ENCODE peak calls at places on chromosomes 16 and 17, in ten cellular contexts. Q is lower lobe of right lung, F is heart right ventricle, M is WERI-Rb-1, T is NT2/D1, L is neural progenitor cell, H is A549, A is cardiac muscle cell, I is H1, E is Peyer's patch. B is an unnamed sample.

GRCh38 chr17:32136856-32137255 is 5.4 kb upstream of the RHOT1 start:
- DNase-seq in Q (no peak), F (no peak), M (no peak), T (no peak), L (no peak), H (no peak), A (peak), I (no peak), E (peak), B (no peak)

GRCh38 chr16:73122604-73123386 is 74.9 kb upstream of the ZFHX3 start:
- DNase-seq in Q (peak), F (peak), M (no peak), T (no peak), L (no peak), H (no peak), A (no peak), I (no peak), E (no peak), B (no peak)

GRCh38 chr16:53058882-53059281 is 4.1 kb downstream of the CHD9 start:
- DNase-seq in Q (no peak), F (no peak), M (no peak), T (no peak), L (no peak), H (no peak), A (no peak), I (no peak), E (no peak), B (no peak)

GRCh38 chr17:39400547-39401411 is 647 bp downstream of the FBXL20 start:
- DNase-seq in Q (peak), F (peak), M (peak), T (no peak), L (no peak), H (no peak), A (no peak), I (no peak), E (no peak), B (no peak)

GRCh38 chr17:10797848-10798328 is 6.0 kb downstream of the TMEM238L start:
- DNase-seq in Q (no peak), F (no peak), M (no peak), T (no peak), L (no peak), H (no peak), A (no peak), I (no peak), E (peak), B (no peak)

GRCh38 chr16:55900616-55901393 is 25.6 kb upstream of the CES5A start:
- DNase-seq in Q (no peak), F (no peak), M (no peak), T (no peak), L (no peak), H (no peak), A (no peak), I (no peak), E (no peak), B (no peak)

GRCh38 chr16:70638814-70639792 is 7.3 kb upstream of the IL34 start:
- DNase-seq in Q (no peak), F (no peak), M (no peak), T (no peak), L (no peak), H (no peak), A (no peak), I (no peak), E (no peak), B (peak)

GRCh38 chr17:8005951-8006730 is 3.7 kb downstream of the GUCY2D start:
- DNase-seq in Q (no peak), F (no peak), M (no peak), T (no peak), L (no peak), H (no peak), A (no peak), I (no peak), E (no peak), B (no peak)

GRCh38 chr17:82105882-82106696 is 8.1 kb upstream of the FASN start:
- DNase-seq in Q (peak), F (peak), M (peak), T (peak), L (peak), H (peak), A (peak), I (peak), E (peak), B (no peak)

GRCh38 chr16:49510676-49511305 is 137.2 kb downstream of the C16orf78 start:
- DNase-seq in Q (peak), F (no peak), M (no peak), T (no peak), L (no peak), H (no peak), A (no peak), I (no peak), E (no peak), B (no peak)

GRCh38 chr17:41864837-41865595 is at the start of gene KLHL11:
- DNase-seq in Q (peak), F (peak), M (peak), T (peak), L (peak), H (peak), A (peak), I (peak), E (peak), B (peak)

GRCh38 chr16:3761375-3762079 is 44.2 kb upstream of the TRAP1 start:
- DNase-seq in Q (no peak), F (no peak), M (no peak), T (no peak), L (no peak), H (no peak), A (no peak), I (no peak), E (no peak), B (no peak)

GRCh38 chr16:29983420-29984136 is 9.9 kb downstream of the TAOK2 start:
- DNase-seq in Q (peak), F (no peak), M (no peak), T (no peak), L (no peak), H (no peak), A (no peak), I (no peak), E (peak), B (no peak)

GRCh38 chr16:86566966-86567700 is 504 bp downstream of the FOXC2 start:
- DNase-seq in Q (no peak), F (no peak), M (no peak), T (no peak), L (peak), H (no peak), A (peak), I (peak), E (no peak), B (no peak)

GRCh38 chr17:36468903-36469635 is 17.4 kb upstream of the ZNHIT3 start:
- DNase-seq in Q (no peak), F (no peak), M (peak), T (no peak), L (peak), H (no peak), A (no peak), I (no peak), E (no peak), B (no peak)

GRCh38 chr16:85140455-85141012 is 28.3 kb upstream of the CIBAR2 start:
- DNase-seq in Q (no peak), F (no peak), M (no peak), T (no peak), L (no peak), H (no peak), A (no peak), I (no peak), E (no peak), B (no peak)

GRCh38 chr17:33664116-33664840 is 371.2 kb upstream of the ASIC2 start:
- DNase-seq in Q (no peak), F (no peak), M (no peak), T (no peak), L (no peak), H (no peak), A (no peak), I (no peak), E (no peak), B (no peak)

GRCh38 chr16:68844211-68844564 is 857 bp downstream of the TANGO6 start:
- DNase-seq in Q (no peak), F (no peak), M (no peak), T (no peak), L (no peak), H (peak), A (no peak), I (no peak), E (no peak), B (no peak)

GRCh38 chr16:11139624-11140375 is 116.2 kb downstream of the SOCS1 start:
- DNase-seq in Q (no peak), F (no peak), M (no peak), T (no peak), L (peak), H (no peak), A (no peak), I (no peak), E (peak), B (no peak)

GRCh38 chr17:4497101-4497824 is 1.4 kb upstream of the SPNS2 start:
- DNase-seq in Q (no peak), F (no peak), M (peak), T (no peak), L (no peak), H (peak), A (no peak), I (no peak), E (no peak), B (no peak)

GRCh38 chr17:82684207-82684903 is 14.1 kb downstream of the RAB40B start:
- DNase-seq in Q (no peak), F (no peak), M (no peak), T (no peak), L (no peak), H (peak), A (no peak), I (no peak), E (peak), B (no peak)

GRCh38 chr16:28845173-28846079 is 722 bp downstream of the TUFM start:
- DNase-seq in Q (no peak), F (no peak), M (no peak), T (no peak), L (peak), H (peak), A (peak), I (no peak), E (no peak), B (no peak)

GRCh38 chr17:14061666-14062560 is 7.4 kb upstream of the COX10 start:
- DNase-seq in Q (no peak), F (no peak), M (no peak), T (no peak), L (no peak), H (no peak), A (no peak), I (no peak), E (no peak), B (peak)

GRCh38 chr17:1455291-1455747 is 713 bp downstream of the CRK start:
- DNase-seq in Q (peak), F (peak), M (peak), T (peak), L (peak), H (peak), A (peak), I (peak), E (peak), B (no peak)

GRCh38 chr17:34146440-34147043 is 108.5 kb upstream of the CCL2 start:
- DNase-seq in Q (peak), F (peak), M (peak), T (peak), L (peak), H (peak), A (peak), I (peak), E (peak), B (no peak)

GRCh38 chr16:83002351-83003334 is 375.9 kb downstream of the CDH13 start:
- DNase-seq in Q (no peak), F (no peak), M (no peak), T (no peak), L (no peak), H (no peak), A (no peak), I (no peak), E (no peak), B (no peak)

DNA sequence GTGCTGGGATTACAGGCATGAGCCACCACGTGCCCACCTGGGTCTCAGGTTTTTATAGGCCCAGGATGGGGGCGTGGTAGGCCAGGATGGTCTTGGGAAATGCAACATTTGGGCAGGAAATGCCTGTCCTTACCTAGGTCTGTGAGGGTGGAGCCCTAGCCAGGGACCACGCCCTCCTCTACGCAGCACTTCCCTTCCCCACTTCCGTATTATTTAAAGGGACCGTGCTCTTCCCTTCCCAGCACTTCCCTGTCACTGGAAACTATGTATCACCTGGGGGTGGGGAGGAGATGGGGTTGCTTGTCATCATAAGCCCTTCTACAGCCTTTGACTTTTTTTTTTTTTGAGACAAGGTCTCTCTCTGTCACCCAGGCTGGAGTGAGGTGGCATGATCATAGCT is 238.9 kb upstream of the NLRP1 start:
- DNase-seq in Q (no peak), F (no peak), M (no peak), T (no peak), L (no peak), H (no peak), A (no peak), I (no peak), E (no peak), B (no peak)
- H3K4me3 ChIP-seq in Q (no peak), F (no peak), M (no peak), T (no peak), L (no peak), H (no peak), A (no peak), I (no peak), E (no peak), B (no peak)

GRCh38 chr17:73203135-73203787 is 10.4 kb downstream of the COG1 start:
- DNase-seq in Q (no peak), F (no peak), M (no peak), T (no peak), L (no peak), H (no peak), A (peak), I (no peak), E (no peak), B (no peak)
- H3K4me3 ChIP-seq in Q (no peak), F (no peak), M (no peak), T (no peak), L (no peak), H (no peak), A (no peak), I (no peak), E (peak), B (no peak)

GRCh38 chr17:80793421-80793820 is 198.2 kb upstream of the CHMP6 start:
- DNase-seq in Q (no peak), F (no peak), M (no peak), T (no peak), L (no peak), H (no peak), A (no peak), I (no peak), E (no peak), B (no peak)

GRCh38 chr17:80793851-80794267 is 197.8 kb upstream of the CHMP6 start:
- DNase-seq in Q (no peak), F (no peak), M (no peak), T (no peak), L (no peak), H (no peak), A (no peak), I (no peak), E (no peak), B (no peak)

GRCh38 chr17:80790981-80791742 is 200.5 kb upstream of the CHMP6 start:
- DNase-seq in Q (no peak), F (no peak), M (no peak), T (no peak), L (no peak), H (no peak), A (no peak), I (no peak), E (no peak), B (no peak)

GRCh38 chr17:80791758-80792284 is 199.8 kb upstream of the CHMP6 start:
- DNase-seq in Q (no peak), F (peak), M (no peak), T (no peak), L (no peak), H (peak), A (no peak), I (no peak), E (no peak), B (peak)

DNA sequence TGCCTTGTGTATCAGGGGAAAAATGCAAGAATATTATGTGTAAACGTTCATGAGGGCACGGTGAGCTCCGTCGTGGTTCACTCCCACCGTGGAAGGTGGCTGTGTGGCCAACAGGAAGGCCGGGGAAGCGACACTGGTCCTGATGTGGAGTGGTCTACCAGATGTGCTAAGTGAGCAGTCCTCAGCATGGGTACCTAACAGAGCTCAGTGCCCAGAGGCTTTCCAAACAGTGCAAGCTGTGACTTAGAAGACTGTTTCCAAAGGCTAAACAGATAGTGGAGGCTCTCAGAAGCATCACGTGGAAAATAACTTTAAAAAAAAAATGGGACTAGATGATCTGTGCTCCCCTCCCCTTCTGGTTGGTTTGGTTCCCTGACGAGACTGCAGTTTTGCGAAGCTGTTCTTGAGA is 199.3 kb upstream of the CHMP6 start:
- DNase-seq in Q (no peak), F (no peak), M (no peak), T (no peak), L (no peak), H (peak), A (no peak), I (no peak), E (no peak), B (no peak)
- H3K4me3 ChIP-seq in Q (no peak), F (no peak), M (no peak), T (no peak), L (no peak), H (peak), A (no peak), I (no peak), E (no peak), B (no peak)

DNA sequence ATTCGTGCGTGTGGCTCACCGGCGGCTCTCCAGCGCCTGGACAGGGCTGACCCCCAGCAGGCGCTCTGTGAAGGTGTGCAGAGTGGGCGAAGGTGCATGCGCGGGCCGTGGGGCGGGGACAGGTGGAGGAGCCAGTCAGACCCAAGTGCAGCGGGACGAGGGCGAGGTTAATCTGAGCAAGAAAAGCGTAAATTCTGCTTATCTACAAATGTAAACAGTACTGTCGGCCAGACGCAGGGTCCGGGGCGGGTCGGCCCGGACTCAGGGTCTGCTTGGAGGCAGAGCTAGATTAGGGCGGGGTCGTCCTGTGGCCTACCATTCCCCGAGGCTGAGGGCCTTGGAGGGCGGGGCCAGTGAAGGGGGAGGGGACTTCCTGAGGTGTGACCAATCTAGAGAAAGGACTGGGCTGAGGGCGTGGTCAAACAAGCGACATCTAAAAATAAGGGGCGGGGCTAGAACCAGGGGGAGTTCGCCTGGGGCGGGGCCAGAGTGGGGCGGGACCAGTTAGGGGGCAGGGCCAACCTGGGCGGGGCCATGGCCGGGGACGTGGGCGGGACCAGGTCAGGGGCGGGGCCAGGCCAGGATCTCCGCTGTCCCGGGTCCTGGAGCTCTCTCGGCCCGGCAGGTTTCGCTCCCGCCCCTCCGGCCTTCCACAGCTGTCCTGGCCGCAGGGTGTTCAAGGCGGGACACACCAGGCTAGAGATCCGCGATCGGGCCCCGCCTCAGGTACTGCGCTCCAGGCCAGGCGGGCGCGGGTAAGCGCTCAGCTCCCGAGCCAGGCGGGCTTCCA is at the start of gene SEC14L5:
- DNase-seq in Q (peak), F (peak), M (peak), T (peak), L (peak), H (peak), A (peak), I (peak), E (peak), B (peak)
- H3K4me3 ChIP-seq in Q (peak), F (peak), M (peak), T (peak), L (peak), H (peak), A (peak), I (peak), E (peak), B (peak)

DNA sequence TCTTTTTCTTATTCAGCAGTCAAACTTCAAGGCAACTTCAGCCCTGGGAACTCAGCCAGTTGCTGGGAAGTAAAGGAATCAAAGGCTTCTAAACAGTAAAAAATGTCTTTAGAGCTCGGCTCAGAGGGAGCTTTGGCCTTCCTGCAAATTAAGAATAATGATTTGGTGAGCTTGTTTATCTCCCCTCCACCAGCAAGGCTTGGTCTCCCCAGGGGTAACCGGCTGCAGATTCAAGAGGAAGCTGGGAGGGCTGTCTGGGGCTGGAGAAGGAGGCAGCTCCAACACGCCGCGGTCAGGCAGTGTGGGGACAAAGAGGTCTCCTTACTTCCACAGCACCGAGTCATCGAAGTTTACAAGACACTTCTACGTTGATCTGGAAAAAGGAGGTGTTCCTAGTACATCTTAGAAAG is 17.8 kb upstream of the DOC2B start:
- DNase-seq in Q (peak), F (no peak), M (no peak), T (no peak), L (no peak), H (no peak), A (no peak), I (no peak), E (no peak), B (no peak)
- H3K4me3 ChIP-seq in Q (peak), F (peak), M (no peak), T (no peak), L (no peak), H (no peak), A (no peak), I (no peak), E (no peak), B (no peak)

GRCh38 chr16:1332618-1333148 is 762 bp upstream of the BAIAP3 start:
- DNase-seq in Q (no peak), F (no peak), M (no peak), T (no peak), L (no peak), H (no peak), A (no peak), I (no peak), E (no peak), B (no peak)
- H3K4me3 ChIP-seq in Q (peak), F (peak), M (no peak), T (peak), L (no peak), H (peak), A (no peak), I (peak), E (peak), B (no peak)

GRCh38 chr16:89601906-89602272 is 11.6 kb upstream of the DPEP1 start:
- DNase-seq in Q (no peak), F (no peak), M (peak), T (no peak), L (no peak), H (no peak), A (no peak), I (no peak), E (no peak), B (no peak)
- H3K4me3 ChIP-seq in Q (no peak), F (no peak), M (no peak), T (no peak), L (no peak), H (no peak), A (no peak), I (no peak), E (no peak), B (no peak)

DNA sequence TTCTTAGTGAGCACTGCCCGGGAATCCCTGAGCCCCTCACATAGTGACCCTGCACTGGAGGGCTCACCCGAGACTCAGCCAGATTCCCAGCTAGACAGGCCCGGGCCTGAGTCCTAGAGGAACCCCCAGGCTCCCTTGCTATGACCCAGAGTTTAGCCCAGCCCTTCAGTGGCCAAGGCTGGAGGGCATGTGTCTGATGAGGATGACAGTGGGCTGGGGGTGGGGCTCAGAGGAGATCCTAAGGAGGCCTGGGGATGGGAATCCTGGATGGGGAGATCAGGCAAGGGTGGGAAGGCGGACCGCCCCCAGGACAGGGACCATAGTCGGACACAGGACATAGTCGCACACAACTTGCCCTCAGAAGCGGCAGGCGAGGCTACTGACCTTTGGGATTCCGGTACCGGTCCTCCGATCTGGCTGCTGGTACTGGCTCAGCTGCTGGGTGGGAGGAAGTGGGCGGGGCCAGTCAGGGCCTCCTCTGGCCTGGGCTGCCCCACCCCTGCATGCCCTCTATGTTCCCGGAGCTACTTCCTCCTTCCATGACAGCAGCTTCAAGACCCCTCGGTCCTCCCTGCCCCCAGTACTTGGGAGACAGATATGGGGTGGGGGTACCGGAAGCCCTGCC is 1.1 kb downstream of the CD79B start:
- DNase-seq in Q (peak), F (peak), M (no peak), T (no peak), L (peak), H (no peak), A (no peak), I (peak), E (peak), B (no peak)
- H3K4me3 ChIP-seq in Q (peak), F (peak), M (no peak), T (no peak), L (no peak), H (no peak), A (no peak), I (no peak), E (peak), B (no peak)